ENCODE peak calls at places on chromosomes 1 and 21, in five cellular contexts. T is HepG2, U is GM12878, I is A549, H is ovary. W is an unnamed sample.

GRCh38 chr1:229758101-229759036 is 132.3 kb downstream of the URB2 start:
- DNase-seq in I (no peak), U (no peak), T (no peak), H (no peak), W (no peak)

GRCh38 chr1:10280442-10281350 is 70.3 kb downstream of the KIF1B start:
- DNase-seq in U (no peak), I (no peak), H (no peak), T (no peak), W (no peak)

GRCh38 chr1:21759818-21760217 is 23.1 kb downstream of the USP48 start:
- DNase-seq in U (no peak), I (no peak), H (no peak), T (no peak), W (no peak)

GRCh38 chr1:244796719-244797406 is 38.6 kb upstream of the COX20 start:
- DNase-seq in U (no peak), I (peak; percentile 42), T (peak; percentile 51), H (peak; percentile 56), W (peak; percentile 89)

GRCh38 chr1:3907031-3907534 is 7.0 kb upstream of the C1orf174 start:
- DNase-seq in I (no peak), T (no peak), H (no peak), U (no peak), W (no peak)

GRCh38 chr1:226664413-226665101 is 74.5 kb downstream of the ITPKB start:
- DNase-seq in H (no peak), U (no peak), T (no peak), I (no peak), W (peak; percentile 71)

GRCh38 chr1:167447521-167448136 is 70.7 kb downstream of the CD247 start:
- DNase-seq in T (no peak), H (no peak), I (peak; percentile 24), U (no peak), W (no peak)

GRCh38 chr1:214439352-214440119 is 111.9 kb downstream of the PTPN14 start:
- DNase-seq in T (peak; percentile 90), U (peak; percentile 60), H (peak; percentile 50), I (no peak), W (no peak)

GRCh38 chr1:77671836-77672235 is 10.6 kb downstream of the ZZZ3 start:
- DNase-seq in T (no peak), I (no peak), U (no peak), H (no peak), W (no peak)

GRCh38 chr1:39622427-39622826 is 17.0 kb downstream of the HEYL start:
- DNase-seq in H (no peak), U (no peak), T (no peak), I (no peak), W (no peak)

GRCh38 chr21:45323487-45324380 is 36.0 kb upstream of the POFUT2 start:
- DNase-seq in T (no peak), I (no peak), H (peak; percentile 57), U (no peak), W (no peak)

GRCh38 chr1:184802739-184803492 is 48.3 kb upstream of the EDEM3 start:
- DNase-seq in U (no peak), H (no peak), I (no peak), T (no peak), W (no peak)

GRCh38 chr1:36161656-36162531 is 5.9 kb downstream of the MAP7D1 start:
- DNase-seq in I (no peak), H (no peak), U (no peak), T (no peak), W (no peak)
- H3K4me1 ChIP-seq in I (peaks cover 62% of the 10 kb centered on the region), H (peaks cover 27% of the 10 kb centered on the region), U (peaks cover 51% of the 10 kb centered on the region), T (peaks cover 33% of the 10 kb centered on the region), W (peaks cover 42% of the 10 kb centered on the region)

GRCh38 chr1:53047737-53048344 is 14.2 kb upstream of the PODN start:
- DNase-seq in H (no peak), T (peak; percentile 6), I (no peak), U (peak; percentile 4), W (no peak)

GRCh38 chr1:53048960-53049573 is 12.9 kb upstream of the PODN start:
- DNase-seq in H (no peak), I (no peak), T (no peak), U (no peak), W (no peak)

GRCh38 chr1:53044926-53045325 is 17.1 kb upstream of the PODN start:
- DNase-seq in I (no peak), U (no peak), H (no peak), T (no peak), W (no peak)

GRCh38 chr1:53048345-53048737 is 13.7 kb upstream of the PODN start:
- DNase-seq in H (no peak), I (no peak), T (no peak), U (no peak), W (no peak)

GRCh38 chr1:53046930-53047329 is 15.1 kb upstream of the PODN start:
- DNase-seq in H (peak; percentile 37), I (no peak), U (no peak), T (peak; percentile 12), W (no peak)
- TF ChIP-seq EP300 in H (no peak), I (no peak), U (no peak), T (no peak), W (no peak)

DNA sequence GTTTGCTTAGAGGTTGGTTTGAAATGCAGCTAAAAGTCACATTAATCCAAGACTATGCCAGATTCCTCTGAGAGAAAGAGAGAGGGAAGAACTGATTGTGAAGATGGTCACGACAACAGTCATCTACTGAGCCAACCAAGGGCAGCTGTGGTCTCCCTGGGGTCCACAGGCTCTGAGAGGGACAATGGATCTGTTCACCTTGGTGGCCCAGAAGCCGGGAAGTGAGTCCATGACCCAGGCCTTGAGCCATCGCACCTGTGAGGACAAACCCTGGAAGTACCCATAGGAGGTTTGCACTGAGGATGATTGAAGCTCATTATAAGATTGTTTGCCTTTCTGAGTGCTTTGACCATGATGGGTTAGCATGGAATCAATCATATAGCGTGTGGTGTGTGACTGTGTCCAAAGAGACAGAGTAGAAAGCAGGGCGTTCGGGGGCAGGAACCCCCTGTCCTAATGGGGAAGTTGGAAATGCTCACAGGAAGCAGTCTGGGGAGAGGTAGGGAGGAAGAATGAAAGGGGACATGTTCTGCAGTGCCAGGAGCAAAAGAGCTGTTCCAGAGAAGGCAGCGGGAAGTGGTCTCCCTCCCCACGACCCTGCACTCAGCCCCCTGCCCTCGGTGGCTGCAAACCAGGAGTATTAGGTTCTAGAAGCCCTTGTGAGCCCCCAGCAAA is 47.1 kb downstream of the UMODL1 start:
- DNase-seq in I (no peak), T (no peak), H (no peak), U (no peak), W (no peak)
- H3K4me1 ChIP-seq in I (peaks cover 7% of the 10 kb centered on the region), T (peaks cover 69% of the 10 kb centered on the region), H (no peaks in the 10 kb centered on the region), U (peaks cover 37% of the 10 kb centered on the region), W (no peaks in the 10 kb centered on the region)

GRCh38 chr1:117611894-117612481 is 6.1 kb downstream of the TENT5C start:
- DNase-seq in T (no peak), H (no peak), I (no peak), U (no peak), W (no peak)

GRCh38 chr1:117612517-117613248 is 6.8 kb downstream of the TENT5C start:
- DNase-seq in T (no peak), I (peak; percentile 16), H (no peak), U (no peak), W (no peak)

GRCh38 chr1:117615474-117615873 is 9.6 kb downstream of the TENT5C start:
- DNase-seq in H (no peak), I (no peak), U (no peak), T (no peak), W (no peak)

GRCh38 chr1:117613969-117614865 is 8.4 kb downstream of the TENT5C start:
- DNase-seq in I (no peak), T (no peak), U (no peak), H (no peak), W (no peak)

DNA sequence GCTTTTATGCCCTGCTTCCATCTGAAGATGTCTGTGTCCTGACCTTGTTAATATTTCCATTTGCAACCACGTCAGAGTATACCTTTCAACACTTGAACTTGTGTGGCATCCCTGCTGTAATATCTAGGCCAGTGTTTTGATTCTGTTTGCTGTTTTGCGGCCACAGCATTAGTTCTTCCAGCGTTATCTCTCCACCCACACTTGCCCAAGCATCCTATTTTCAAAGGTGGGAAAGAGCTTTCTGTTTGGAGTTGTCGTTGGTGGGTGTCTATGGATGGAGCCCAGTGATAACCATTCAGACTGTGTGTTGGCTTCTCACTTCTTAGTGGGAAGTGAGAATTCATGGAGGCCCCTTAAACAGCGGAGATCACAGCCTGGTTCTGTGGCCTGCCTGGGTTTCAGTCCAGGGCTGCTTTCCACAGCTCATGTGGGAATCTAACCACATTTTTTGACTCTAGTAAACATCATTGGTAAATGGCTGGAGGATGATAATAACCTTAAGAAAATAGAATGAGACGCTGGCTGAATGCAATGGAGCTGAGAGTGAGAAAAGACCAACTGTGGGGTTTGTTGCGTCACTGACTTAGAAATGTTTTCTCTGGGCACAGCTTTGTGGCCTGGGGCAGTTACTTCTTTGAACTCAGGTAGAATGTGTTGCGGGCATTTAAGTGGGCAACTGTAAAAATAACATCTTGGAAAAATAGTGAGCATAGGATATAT is 7.6 kb downstream of the TENT5C start:
- DNase-seq in T (no peak), U (no peak), H (no peak), I (no peak), W (no peak)
- TF ChIP-seq EP300 in T (no peak), U (no peak), H (no peak), I (no peak), W (no peak)

GRCh38 chr1:160168016-160168415 is 16.6 kb downstream of the ATP1A4 start:
- DNase-seq in I (no peak), U (no peak), T (no peak), H (no peak), W (no peak)
- H3K4me1 ChIP-seq in I (no peaks in the 10 kb centered on the region), U (peaks cover 21% of the 10 kb centered on the region), T (peaks cover 23% of the 10 kb centered on the region), H (no peaks in the 10 kb centered on the region), W (no peaks in the 10 kb centered on the region)

DNA sequence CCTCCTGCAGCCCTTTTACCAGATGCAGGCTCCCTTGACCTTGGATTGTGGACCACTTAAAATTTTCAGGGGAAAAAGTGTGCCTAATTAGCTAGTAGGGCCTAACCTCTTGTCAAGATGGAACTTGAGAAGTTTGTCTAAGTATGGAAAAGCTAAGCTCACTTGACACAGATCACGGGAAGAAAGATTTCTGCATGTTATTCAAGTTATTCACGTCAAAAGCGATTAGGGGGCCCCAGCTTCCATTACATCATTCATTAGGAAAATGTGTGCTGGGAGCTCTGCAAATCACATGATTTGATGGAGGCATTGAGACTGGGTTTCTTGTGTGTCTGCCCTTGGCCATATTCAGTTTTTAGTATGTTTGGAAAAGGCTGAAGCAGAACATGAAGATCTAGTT is 15.4 kb upstream of the POGZ start:
- DNase-seq in T (no peak), H (no peak), U (no peak), I (no peak), W (no peak)
- TF ChIP-seq EP300 in T (no peak), H (no peak), U (no peak), I (no peak), W (no peak)

GRCh38 chr1:198018529-198018928 is 101.4 kb downstream of the LHX9 start:
- DNase-seq in T (no peak), U (no peak), H (no peak), I (peak; percentile 27), W (no peak)

GRCh38 chr1:198024782-198025181 is 107.6 kb downstream of the LHX9 start:
- DNase-seq in I (no peak), T (no peak), H (no peak), U (no peak), W (no peak)

GRCh38 chr1:198015317-198015716 is 98.1 kb downstream of the LHX9 start:
- DNase-seq in U (no peak), T (no peak), H (no peak), I (no peak), W (no peak)

GRCh38 chr1:198019126-198019525 is 102.0 kb downstream of the LHX9 start:
- DNase-seq in T (no peak), U (no peak), I (no peak), H (no peak), W (no peak)
- H3K4me1 ChIP-seq in T (no peaks in the 10 kb centered on the region), U (no peaks in the 10 kb centered on the region), I (peaks cover 13% of the 10 kb centered on the region), H (no peaks in the 10 kb centered on the region), W (no peaks in the 10 kb centered on the region)

GRCh38 chr21:32371913-32372314 is 20.9 kb downstream of the URB1 start:
- DNase-seq in U (no peak), H (peak; percentile 65), I (no peak), T (no peak), W (no peak)
- TF ChIP-seq EP300 in U (no peak), H (no peak), I (peak; percentile 24), T (no peak), W (peak; percentile 48)